ENCODE peak calls at places on chromosomes 1 and 21, in ten cellular contexts. One of them, this sample, is unnamed.

GRCh38 chr1:219247441-219247840 is 73.8 kb downstream of the LYPLAL1 start:
- DNase-seq in cardiac fibroblast: no peak
- DNase-seq in left ventricle myocardium inferior: no peak
- DNase-seq in CD8-positive, alpha-beta T cell: no peak
- DNase-seq in A549: no peak
- DNase-seq in brain microvascular endothelial cell: no peak
- DNase-seq in heart right ventricle: no peak
- DNase-seq in heart left ventricle: no peak
- DNase-seq in fibroblast of lung: peak
- DNase-seq in GM12864: no peak
- DNase-seq in this sample: no peak

GRCh38 chr1:148308832-148309458 is 156.9 kb upstream of the NBPF11 start:
- DNase-seq in cardiac fibroblast: no peak
- DNase-seq in A549: peak
- DNase-seq in GM12864: no peak
- DNase-seq in CD8-positive, alpha-beta T cell: no peak
- DNase-seq in fibroblast of lung: no peak
- DNase-seq in heart left ventricle: no peak
- DNase-seq in brain microvascular endothelial cell: peak
- DNase-seq in left ventricle myocardium inferior: no peak
- DNase-seq in heart right ventricle: no peak
- DNase-seq in this sample: no peak

GRCh38 chr1:200075938-200076546 is 48.5 kb downstream of the NR5A2 start:
- DNase-seq in fibroblast of lung: peak
- DNase-seq in CD8-positive, alpha-beta T cell: no peak
- DNase-seq in left ventricle myocardium inferior: no peak
- DNase-seq in A549: peak
- DNase-seq in heart right ventricle: no peak
- DNase-seq in cardiac fibroblast: peak
- DNase-seq in heart left ventricle: no peak
- DNase-seq in brain microvascular endothelial cell: peak
- DNase-seq in GM12864: no peak
- DNase-seq in this sample: no peak

GRCh38 chr1:46198026-46198826 is at the start of gene POMGNT1:
- DNase-seq in cardiac fibroblast: peak
- DNase-seq in A549: peak
- DNase-seq in brain microvascular endothelial cell: peak
- DNase-seq in heart right ventricle: peak
- DNase-seq in GM12864: no peak
- DNase-seq in heart left ventricle: peak
- DNase-seq in left ventricle myocardium inferior: peak
- DNase-seq in CD8-positive, alpha-beta T cell: peak
- DNase-seq in fibroblast of lung: peak
- DNase-seq in this sample: no peak

GRCh38 chr1:35808376-35809155 is 750 bp downstream of the AGO4 start:
- DNase-seq in fibroblast of lung: peak
- DNase-seq in CD8-positive, alpha-beta T cell: peak
- DNase-seq in GM12864: no peak
- DNase-seq in left ventricle myocardium inferior: peak
- DNase-seq in brain microvascular endothelial cell: peak
- DNase-seq in A549: peak
- DNase-seq in heart left ventricle: peak
- DNase-seq in heart right ventricle: peak
- DNase-seq in cardiac fibroblast: peak
- DNase-seq in this sample: no peak

GRCh38 chr21:39715804-39716397 is 29.1 kb upstream of the IGSF5 start:
- DNase-seq in A549: peak
- DNase-seq in cardiac fibroblast: peak
- DNase-seq in left ventricle myocardium inferior: peak
- DNase-seq in GM12864: no peak
- DNase-seq in fibroblast of lung: peak
- DNase-seq in CD8-positive, alpha-beta T cell: peak
- DNase-seq in brain microvascular endothelial cell: peak
- DNase-seq in heart right ventricle: peak
- DNase-seq in heart left ventricle: peak
- DNase-seq in this sample: no peak

GRCh38 chr1:17929224-17929623 is 174.1 kb downstream of the ACTL8 start:
- DNase-seq in GM12864: no peak
- DNase-seq in left ventricle myocardium inferior: no peak
- DNase-seq in CD8-positive, alpha-beta T cell: no peak
- DNase-seq in brain microvascular endothelial cell: no peak
- DNase-seq in heart right ventricle: no peak
- DNase-seq in A549: no peak
- DNase-seq in heart left ventricle: no peak
- DNase-seq in cardiac fibroblast: no peak
- DNase-seq in fibroblast of lung: no peak
- DNase-seq in this sample: no peak

GRCh38 chr1:3638027-3638426 is 11.9 kb downstream of the WRAP73 start:
- DNase-seq in heart left ventricle: no peak
- DNase-seq in brain microvascular endothelial cell: no peak
- DNase-seq in GM12864: no peak
- DNase-seq in CD8-positive, alpha-beta T cell: no peak
- DNase-seq in left ventricle myocardium inferior: peak
- DNase-seq in heart right ventricle: no peak
- DNase-seq in fibroblast of lung: no peak
- DNase-seq in A549: no peak
- DNase-seq in cardiac fibroblast: no peak
- DNase-seq in this sample: no peak

GRCh38 chr21:32921632-32922230 is 104.0 kb upstream of the OLIG2 start:
- DNase-seq in fibroblast of lung: peak
- DNase-seq in heart left ventricle: no peak
- DNase-seq in GM12864: no peak
- DNase-seq in CD8-positive, alpha-beta T cell: peak
- DNase-seq in brain microvascular endothelial cell: no peak
- DNase-seq in cardiac fibroblast: no peak
- DNase-seq in left ventricle myocardium inferior: no peak
- DNase-seq in heart right ventricle: no peak
- DNase-seq in A549: no peak
- DNase-seq in this sample: no peak

GRCh38 chr1:20470174-20470573 is 15.8 kb downstream of the CAMK2N1 start:
- DNase-seq in cardiac fibroblast: no peak
- DNase-seq in left ventricle myocardium inferior: no peak
- DNase-seq in CD8-positive, alpha-beta T cell: no peak
- DNase-seq in heart right ventricle: no peak
- DNase-seq in heart left ventricle: no peak
- DNase-seq in A549: no peak
- DNase-seq in GM12864: no peak
- DNase-seq in brain microvascular endothelial cell: no peak
- DNase-seq in fibroblast of lung: no peak
- DNase-seq in this sample: no peak

GRCh38 chr21:32370971-32371766 is 21.6 kb downstream of the URB1 start:
- DNase-seq in CD8-positive, alpha-beta T cell: no peak
- DNase-seq in A549: no peak
- DNase-seq in brain microvascular endothelial cell: no peak
- DNase-seq in GM12864: no peak
- DNase-seq in left ventricle myocardium inferior: no peak
- DNase-seq in heart right ventricle: no peak
- DNase-seq in heart left ventricle: no peak
- DNase-seq in fibroblast of lung: peak
- DNase-seq in cardiac fibroblast: peak
- DNase-seq in this sample: no peak

GRCh38 chr1:227612658-227613057 is 49.3 kb downstream of the ZNF678 start:
- DNase-seq in CD8-positive, alpha-beta T cell: no peak
- DNase-seq in fibroblast of lung: no peak
- DNase-seq in brain microvascular endothelial cell: no peak
- DNase-seq in heart left ventricle: no peak
- DNase-seq in A549: no peak
- DNase-seq in left ventricle myocardium inferior: no peak
- DNase-seq in GM12864: no peak
- DNase-seq in heart right ventricle: no peak
- DNase-seq in cardiac fibroblast: no peak
- DNase-seq in this sample: no peak

GRCh38 chr21:44263768-44264167 is 2.1 kb upstream of the DNMT3L start:
- DNase-seq in fibroblast of lung: no peak
- DNase-seq in heart right ventricle: no peak
- DNase-seq in cardiac fibroblast: no peak
- DNase-seq in GM12864: no peak
- DNase-seq in heart left ventricle: no peak
- DNase-seq in A549: no peak
- DNase-seq in left ventricle myocardium inferior: no peak
- DNase-seq in brain microvascular endothelial cell: no peak
- DNase-seq in CD8-positive, alpha-beta T cell: no peak
- DNase-seq in this sample: no peak

GRCh38 chr1:2989976-2990375 is 31.3 kb upstream of the ACTRT2 start:
- DNase-seq in GM12864: no peak
- DNase-seq in A549: no peak
- DNase-seq in cardiac fibroblast: no peak
- DNase-seq in brain microvascular endothelial cell: no peak
- DNase-seq in fibroblast of lung: no peak
- DNase-seq in CD8-positive, alpha-beta T cell: no peak
- DNase-seq in left ventricle myocardium inferior: peak
- DNase-seq in heart right ventricle: no peak
- DNase-seq in heart left ventricle: peak
- DNase-seq in this sample: no peak

GRCh38 chr1:168488153-168488552 is 55.6 kb downstream of the XCL2 start:
- DNase-seq in fibroblast of lung: peak
- DNase-seq in cardiac fibroblast: peak
- DNase-seq in heart left ventricle: peak
- DNase-seq in brain microvascular endothelial cell: no peak
- DNase-seq in CD8-positive, alpha-beta T cell: no peak
- DNase-seq in heart right ventricle: peak
- DNase-seq in left ventricle myocardium inferior: peak
- DNase-seq in GM12864: no peak
- DNase-seq in A549: no peak
- DNase-seq in this sample: no peak

GRCh38 chr1:182304218-182305016 is 87.2 kb downstream of the GLUL start:
- DNase-seq in CD8-positive, alpha-beta T cell: no peak
- DNase-seq in heart left ventricle: no peak
- DNase-seq in left ventricle myocardium inferior: no peak
- DNase-seq in brain microvascular endothelial cell: no peak
- DNase-seq in fibroblast of lung: no peak
- DNase-seq in cardiac fibroblast: no peak
- DNase-seq in A549: no peak
- DNase-seq in GM12864: no peak
- DNase-seq in heart right ventricle: no peak
- DNase-seq in this sample: no peak

GRCh38 chr1:18716112-18716784 is 85.6 kb downstream of the PAX7 start:
- DNase-seq in cardiac fibroblast: no peak
- DNase-seq in A549: no peak
- DNase-seq in heart right ventricle: no peak
- DNase-seq in GM12864: no peak
- DNase-seq in CD8-positive, alpha-beta T cell: no peak
- DNase-seq in fibroblast of lung: no peak
- DNase-seq in heart left ventricle: no peak
- DNase-seq in left ventricle myocardium inferior: no peak
- DNase-seq in brain microvascular endothelial cell: no peak
- DNase-seq in this sample: no peak

GRCh38 chr1:199948587-199949280 is 78.8 kb upstream of the NR5A2 start:
- DNase-seq in A549: no peak
- DNase-seq in heart right ventricle: no peak
- DNase-seq in left ventricle myocardium inferior: no peak
- DNase-seq in GM12864: no peak
- DNase-seq in fibroblast of lung: peak
- DNase-seq in brain microvascular endothelial cell: no peak
- DNase-seq in heart left ventricle: no peak
- DNase-seq in CD8-positive, alpha-beta T cell: no peak
- DNase-seq in cardiac fibroblast: peak
- DNase-seq in this sample: peak

GRCh38 chr1:24465099-24465498 is 37.5 kb upstream of the RCAN3 start:
- DNase-seq in CD8-positive, alpha-beta T cell: no peak
- DNase-seq in left ventricle myocardium inferior: no peak
- DNase-seq in GM12864: no peak
- DNase-seq in cardiac fibroblast: no peak
- DNase-seq in heart left ventricle: no peak
- DNase-seq in fibroblast of lung: no peak
- DNase-seq in heart right ventricle: no peak
- DNase-seq in A549: no peak
- DNase-seq in brain microvascular endothelial cell: no peak
- DNase-seq in this sample: no peak
- H3K4me3 ChIP-seq in CD8-positive, alpha-beta T cell: no peak
- H3K4me3 ChIP-seq in left ventricle myocardium inferior: no peak
- H3K4me3 ChIP-seq in GM12864: no peak
- H3K4me3 ChIP-seq in cardiac fibroblast: no peak
- H3K4me3 ChIP-seq in heart left ventricle: no peak
- H3K4me3 ChIP-seq in fibroblast of lung: no peak
- H3K4me3 ChIP-seq in heart right ventricle: no peak
- H3K4me3 ChIP-seq in A549: no peak
- H3K4me3 ChIP-seq in brain microvascular endothelial cell: no peak
- H3K4me3 ChIP-seq in this sample: no peak

DNA sequence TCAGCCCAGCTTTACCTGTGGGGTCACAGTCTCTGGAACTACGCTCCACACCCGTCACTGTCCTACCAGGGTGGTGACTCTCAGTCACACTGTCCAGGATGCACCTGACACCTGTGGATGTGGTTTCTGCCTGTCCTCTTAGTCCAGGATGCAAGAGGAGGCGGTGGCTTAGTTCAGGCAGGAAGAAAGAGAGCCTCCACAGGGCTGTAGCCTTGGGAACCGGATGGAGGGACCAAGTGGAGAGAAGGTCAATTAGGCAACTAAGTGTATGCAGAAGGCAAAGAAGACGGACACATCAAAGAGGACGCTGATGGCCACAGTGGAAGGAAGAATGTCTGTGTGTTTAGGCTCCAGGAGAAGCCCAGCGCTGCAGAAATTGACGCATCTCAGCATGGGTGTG is 153.9 kb upstream of the IRF2BP2 start:
- DNase-seq in heart left ventricle: no peak
- DNase-seq in fibroblast of lung: no peak
- DNase-seq in cardiac fibroblast: no peak
- DNase-seq in brain microvascular endothelial cell: no peak
- DNase-seq in heart right ventricle: no peak
- DNase-seq in CD8-positive, alpha-beta T cell: no peak
- DNase-seq in left ventricle myocardium inferior: no peak
- DNase-seq in A549: no peak
- DNase-seq in GM12864: no peak
- DNase-seq in this sample: no peak
- H3K4me3 ChIP-seq in heart left ventricle: no peak
- H3K4me3 ChIP-seq in fibroblast of lung: no peak
- H3K4me3 ChIP-seq in cardiac fibroblast: no peak
- H3K4me3 ChIP-seq in brain microvascular endothelial cell: no peak
- H3K4me3 ChIP-seq in heart right ventricle: no peak
- H3K4me3 ChIP-seq in CD8-positive, alpha-beta T cell: no peak
- H3K4me3 ChIP-seq in left ventricle myocardium inferior: no peak
- H3K4me3 ChIP-seq in A549: no peak
- H3K4me3 ChIP-seq in GM12864: no peak
- H3K4me3 ChIP-seq in this sample: no peak

DNA sequence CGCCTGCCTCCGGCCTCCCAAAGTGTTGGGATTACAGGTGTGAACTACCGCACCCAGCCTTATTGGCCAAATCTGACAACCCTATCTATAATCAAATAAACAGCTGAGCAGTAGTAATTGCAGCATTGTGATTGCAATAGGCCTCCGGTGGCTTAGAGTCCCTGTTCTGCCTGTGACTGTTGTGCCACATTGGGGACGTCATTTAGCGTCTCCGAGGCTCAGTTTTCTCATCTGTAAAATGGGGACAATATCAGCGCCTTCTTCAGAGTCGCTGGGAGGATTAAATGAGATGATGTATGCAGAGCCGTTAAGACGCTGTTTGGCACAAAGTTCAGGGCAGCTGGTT is 528 bp upstream of the CAPN2 start:
- DNase-seq in GM12864: no peak
- DNase-seq in left ventricle myocardium inferior: no peak
- DNase-seq in cardiac fibroblast: no peak
- DNase-seq in fibroblast of lung: no peak
- DNase-seq in heart left ventricle: no peak
- DNase-seq in A549: no peak
- DNase-seq in heart right ventricle: no peak
- DNase-seq in CD8-positive, alpha-beta T cell: no peak
- DNase-seq in brain microvascular endothelial cell: no peak
- DNase-seq in this sample: no peak
- H3K4me3 ChIP-seq in GM12864: peak
- H3K4me3 ChIP-seq in left ventricle myocardium inferior: peak
- H3K4me3 ChIP-seq in cardiac fibroblast: peak
- H3K4me3 ChIP-seq in fibroblast of lung: peak
- H3K4me3 ChIP-seq in heart left ventricle: peak
- H3K4me3 ChIP-seq in A549: peak
- H3K4me3 ChIP-seq in heart right ventricle: peak
- H3K4me3 ChIP-seq in CD8-positive, alpha-beta T cell: peak
- H3K4me3 ChIP-seq in brain microvascular endothelial cell: peak
- H3K4me3 ChIP-seq in this sample: peak

GRCh38 chr1:16019580-16020277 is 1.9 kb upstream of the HSPB7 start:
- DNase-seq in fibroblast of lung: no peak
- DNase-seq in heart left ventricle: peak
- DNase-seq in GM12864: no peak
- DNase-seq in brain microvascular endothelial cell: peak
- DNase-seq in A549: no peak
- DNase-seq in heart right ventricle: peak
- DNase-seq in CD8-positive, alpha-beta T cell: no peak
- DNase-seq in cardiac fibroblast: no peak
- DNase-seq in left ventricle myocardium inferior: peak
- DNase-seq in this sample: no peak
- H3K4me3 ChIP-seq in fibroblast of lung: no peak
- H3K4me3 ChIP-seq in heart left ventricle: peak
- H3K4me3 ChIP-seq in GM12864: no peak
- H3K4me3 ChIP-seq in brain microvascular endothelial cell: no peak
- H3K4me3 ChIP-seq in A549: no peak
- H3K4me3 ChIP-seq in heart right ventricle: peak
- H3K4me3 ChIP-seq in CD8-positive, alpha-beta T cell: no peak
- H3K4me3 ChIP-seq in cardiac fibroblast: no peak
- H3K4me3 ChIP-seq in left ventricle myocardium inferior: peak
- H3K4me3 ChIP-seq in this sample: no peak

This sample was measured in SK-N-MC.